ENCODE peak calls at places on chromosomes 3 and 15, in six cellular contexts. L is fibroblast of lung, H is neuronal stem cell, O is MM.1S, M is GM23338, V is neural progenitor cell. N is an unnamed sample.

GRCh38 chr15:33026614-33027013 is 167.9 kb downstream of the FMN1 start:
- DNase-seq in O (no peak), H (no peak), V (no peak), L (peak), M (no peak), N (no peak)

GRCh38 chr3:127680790-127681189 is 8.0 kb downstream of the ABTB1 start:
- DNase-seq in M (no peak), V (no peak), H (no peak), O (no peak), L (no peak), N (no peak)

GRCh38 chr3:60870396-60870795 is 380.9 kb downstream of the FHIT start:
- DNase-seq in O (no peak), M (no peak), V (no peak), H (no peak), L (no peak), N (no peak)

GRCh38 chr3:127679534-127680145 is 6.9 kb downstream of the ABTB1 start:
- DNase-seq in M (peak), H (no peak), O (no peak), L (no peak), V (peak), N (no peak)

GRCh38 chr3:45988100-45988761 is 7.4 kb downstream of the FYCO1 start:
- DNase-seq in O (no peak), H (no peak), L (peak), V (no peak), M (no peak), N (no peak)

GRCh38 chr3:134627831-134628230 is 23.0 kb downstream of the KY start:
- DNase-seq in H (no peak), L (no peak), V (no peak), M (no peak), O (no peak), N (no peak)

GRCh38 chr3:26622634-26623408 is at the start of gene LRRC3B:
- DNase-seq in H (peak), V (peak), O (no peak), M (peak), L (no peak), N (no peak)

GRCh38 chr3:126781889-126782491 is 78.0 kb downstream of the CHCHD6 start:
- DNase-seq in O (no peak), L (peak), M (no peak), H (no peak), V (peak), N (peak)

GRCh38 chr3:123122525-123123315 is 55.9 kb downstream of the PDIA5 start:
- DNase-seq in H (no peak), L (peak), O (no peak), M (no peak), V (no peak), N (peak)

GRCh38 chr3:71031151-71031550 is 552.4 kb downstream of the FOXP1 start:
- DNase-seq in O (no peak), M (no peak), H (no peak), V (no peak), L (no peak), N (no peak)

GRCh38 chr15:99139276-99139675 is 34.4 kb downstream of the SYNM start:
- DNase-seq in L (no peak), H (no peak), O (no peak), M (no peak), V (no peak), N (no peak)

GRCh38 chr3:43246956-43247355 is 39.4 kb upstream of the SNRK start:
- DNase-seq in O (no peak), V (peak), L (no peak), M (peak), H (peak), N (no peak)

GRCh38 chr3:25455316-25456232 is 27.5 kb downstream of the RARB start:
- DNase-seq in H (no peak), V (peak), O (peak), M (peak), L (peak), N (peak)

GRCh38 chr3:14413381-14414071 is 11.1 kb downstream of the SLC6A6 start:
- DNase-seq in O (no peak), V (no peak), H (no peak), M (peak), L (peak), N (no peak)

GRCh38 chr3:150094150-150094932 is 123.6 kb upstream of the PFN2 start:
- DNase-seq in M (peak), O (peak), L (peak), V (no peak), H (no peak), N (no peak)

GRCh38 chr3:141476033-141476432 is 10.8 kb upstream of the RASA2 start:
- DNase-seq in H (no peak), O (peak), M (no peak), L (no peak), V (no peak), N (no peak)

GRCh38 chr3:23567917-23568316 is 237.8 kb upstream of the UBE2E1 start:
- DNase-seq in L (peak), H (no peak), V (no peak), O (peak), M (no peak), N (peak)

GRCh38 chr3:141537866-141538265 is 51.0 kb downstream of the RASA2 start:
- DNase-seq in V (no peak), H (no peak), L (peak), M (no peak), O (no peak), N (no peak)

GRCh38 chr15:60325905-60326304 is 71.9 kb downstream of the ANXA2 start:
- DNase-seq in M (no peak), V (no peak), O (no peak), L (no peak), H (no peak), N (no peak)

GRCh38 chr3:38124324-38125122 is 12.4 kb downstream of the ACAA1 start:
- DNase-seq in H (no peak), V (no peak), L (no peak), M (no peak), O (no peak), N (no peak)

GRCh38 chr3:103126111-103126510 is 691.3 kb downstream of the ZPLD1 start:
- DNase-seq in H (no peak), M (no peak), O (no peak), V (no peak), L (peak), N (no peak)
- H2AFZ ChIP-seq in H (no peak), M (peak), O (no peak), V (no peak), L (no peak), N (peak)

DNA sequence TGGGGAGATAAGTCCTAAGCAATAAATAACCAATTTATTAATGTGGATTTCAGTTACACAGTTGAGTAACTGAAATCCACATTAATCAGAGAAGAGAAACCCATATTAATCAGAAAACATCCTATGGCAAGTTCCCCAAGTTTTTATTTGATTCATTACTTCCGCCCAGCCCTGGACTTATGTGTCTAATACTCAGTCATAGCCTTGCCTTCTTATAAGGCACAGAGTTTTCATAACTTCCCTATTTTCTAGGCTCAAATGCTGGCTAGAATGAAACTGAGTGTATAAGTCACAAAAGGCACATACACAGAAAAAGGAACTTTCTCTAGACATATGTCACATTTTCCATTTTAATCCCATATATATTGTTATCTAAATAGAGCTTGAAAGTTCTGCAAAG is 28.8 kb downstream of the CD47 start:
- DNase-seq in V (no peak), H (no peak), O (no peak), L (no peak), M (no peak), N (no peak)
- H3K4me2 ChIP-seq in V (no peak), H (no peak), O (no peak), L (no peak), M (no peak), N (no peak)

GRCh38 chr3:190360228-190360627 is 27.7 kb upstream of the CLDN16 start:
- DNase-seq in O (no peak), H (no peak), L (no peak), V (no peak), M (no peak), N (no peak)
- H2AFZ ChIP-seq in O (no peak), H (no peak), L (no peak), V (no peak), M (no peak), N (no peak)

GRCh38 chr3:187955076-187955952 is 198.6 kb upstream of the LPP start:
- DNase-seq in H (no peak), M (no peak), L (peak), V (no peak), O (no peak), N (peak)

GRCh38 chr3:187951452-187952190 is 202.3 kb upstream of the LPP start:
- DNase-seq in L (no peak), O (no peak), H (no peak), M (no peak), V (no peak), N (peak)

GRCh38 chr3:187954486-187955075 is 199.4 kb upstream of the LPP start:
- DNase-seq in L (peak), M (no peak), O (no peak), V (no peak), H (no peak), N (peak)

GRCh38 chr3:187950671-187951070 is 203.3 kb upstream of the LPP start:
- DNase-seq in O (no peak), M (no peak), V (no peak), L (no peak), H (no peak), N (no peak)

DNA sequence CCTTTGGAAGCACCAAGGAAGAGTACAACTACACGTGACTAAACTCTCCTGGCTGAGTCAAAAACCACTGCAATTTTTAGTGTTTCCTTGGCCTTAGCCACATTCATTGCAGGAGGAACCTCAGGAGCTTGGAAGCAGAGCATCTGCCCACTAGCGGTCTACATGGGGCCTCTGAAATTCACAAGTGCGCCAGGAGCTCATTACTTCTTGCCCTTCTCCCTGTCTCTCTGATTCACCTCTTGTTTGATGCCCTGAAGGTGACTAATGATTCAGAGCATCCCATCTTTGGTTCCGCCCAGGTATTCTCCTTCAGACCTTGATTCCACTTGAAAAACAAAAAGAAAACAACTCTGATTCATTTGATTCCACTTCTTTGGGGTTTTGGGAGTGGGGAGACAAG is 201.1 kb upstream of the LPP start:
- DNase-seq in M (no peak), O (no peak), H (no peak), V (no peak), L (no peak), N (no peak)
- H3K4me2 ChIP-seq in M (no peak), O (no peak), H (no peak), V (no peak), L (no peak), N (no peak)

DNA sequence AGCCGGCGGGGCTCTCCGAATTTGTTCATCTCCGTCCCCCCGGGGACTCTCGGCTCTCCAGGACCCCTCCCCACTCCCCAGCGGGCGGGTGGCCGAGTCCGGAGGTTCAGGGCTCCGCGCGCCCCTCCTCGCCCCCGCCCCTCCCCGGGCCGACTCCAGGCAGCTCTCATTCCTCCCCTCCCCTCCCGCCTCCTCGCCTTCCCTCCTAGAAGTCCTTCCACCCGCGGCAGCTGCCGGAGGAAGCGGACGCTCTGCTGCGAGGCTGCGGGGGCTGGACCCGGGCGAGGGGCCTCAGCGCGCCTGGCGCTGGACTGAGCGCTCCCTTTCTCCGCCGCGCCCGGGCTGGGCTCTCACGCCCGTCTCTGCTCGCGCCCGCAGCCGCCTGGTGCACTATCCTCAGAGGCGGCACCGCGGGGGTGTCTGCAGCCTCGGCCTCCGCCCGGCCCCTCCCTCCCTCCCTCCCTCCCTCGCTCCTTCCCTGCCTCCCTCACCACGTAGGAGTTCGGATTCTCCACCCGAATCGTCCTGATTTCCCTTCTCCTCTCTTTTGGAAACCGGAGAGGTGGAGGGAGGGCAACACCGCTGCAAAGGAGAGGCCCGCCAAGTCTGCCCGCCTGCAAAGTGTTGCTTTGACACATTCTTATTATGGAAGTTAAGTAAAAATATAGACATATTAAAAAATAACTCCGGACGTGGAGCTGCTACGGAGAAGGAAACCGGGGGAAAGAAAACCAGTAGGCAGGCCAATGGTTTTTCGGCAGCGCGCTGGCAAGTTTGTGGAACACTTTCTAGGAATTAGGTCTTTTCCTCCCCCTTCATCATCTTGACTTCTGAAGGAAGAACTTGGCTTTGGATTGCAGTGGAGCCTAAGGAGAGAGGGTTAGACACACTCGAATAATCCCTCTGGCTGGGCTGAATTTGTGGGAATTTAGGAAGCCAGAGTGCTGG is at the start of gene ROBO2:
- DNase-seq in V (peak), M (peak), H (peak), O (no peak), L (peak), N (peak)
- H2AFZ ChIP-seq in V (peak), M (peak), H (peak), O (peak), L (peak), N (peak)

DNA sequence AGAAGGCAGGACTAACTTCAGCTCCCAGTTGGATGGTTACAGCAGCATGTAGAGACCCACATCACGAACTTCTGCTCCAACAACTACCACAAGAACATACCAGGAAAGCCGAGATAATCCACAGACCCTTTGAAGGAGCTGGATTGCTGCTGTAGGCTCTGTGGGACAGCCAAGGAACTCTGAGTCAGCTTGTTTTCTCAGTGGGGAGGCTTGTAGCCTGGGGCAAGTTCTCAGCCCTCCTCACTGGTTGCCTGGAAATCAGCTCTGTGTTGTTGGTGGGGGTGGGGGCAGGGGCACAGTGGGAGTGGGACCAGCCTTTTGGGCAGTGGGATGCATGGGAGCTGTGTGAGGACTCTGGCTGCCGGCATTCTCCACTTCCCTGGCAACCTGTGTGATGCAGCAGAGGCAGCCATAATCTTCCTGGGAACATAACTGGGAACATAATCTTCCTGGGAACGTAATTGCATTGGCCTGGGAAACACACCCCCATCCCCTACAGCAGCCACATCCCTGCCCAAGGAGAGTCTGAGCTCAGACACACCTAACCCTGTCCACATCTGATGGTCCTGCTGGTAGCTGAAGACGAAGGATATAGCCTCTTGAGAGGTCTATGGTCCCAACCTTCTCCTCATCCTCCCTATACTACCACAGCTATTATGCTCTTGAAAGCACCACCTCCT is 153.1 kb downstream of the PEAK1 start:
- DNase-seq in H (no peak), L (no peak), O (no peak), V (peak), M (no peak), N (peak)
- H3K4me2 ChIP-seq in H (no peak), L (no peak), O (no peak), V (no peak), M (no peak), N (peak)

DNA sequence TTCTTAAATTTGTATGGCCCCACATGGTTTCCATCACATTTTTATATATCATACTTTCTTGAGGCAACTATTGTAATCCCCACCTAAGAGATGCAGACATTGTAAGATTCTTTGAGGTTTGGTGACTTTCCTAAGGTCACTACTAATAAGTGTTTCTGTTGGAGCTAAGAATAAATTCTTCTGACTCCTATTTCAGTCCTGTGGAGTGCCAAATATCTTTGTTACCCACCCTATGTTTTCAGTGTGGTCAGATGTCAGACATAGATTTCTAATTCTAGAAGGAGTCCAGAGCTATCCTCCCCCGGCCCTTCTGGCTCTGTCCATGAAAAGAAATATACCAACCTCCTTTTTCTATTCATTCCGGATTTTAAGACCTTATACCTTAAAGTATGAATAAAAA is 46.2 kb upstream of the FILIP1L start:
- DNase-seq in L (no peak), V (no peak), M (no peak), H (no peak), O (no peak), N (peak)
- H2AFZ ChIP-seq in L (no peak), V (no peak), M (no peak), H (no peak), O (no peak), N (no peak)

N was measured in astrocyte.